ENCODE peak calls at places on chromosomes 6 and 20, in five cellular contexts. V is right cardiac atrium; O is effector memory CD4-positive, alpha-beta T cell; P is transverse colon; M is A549. J is an unnamed sample.

GRCh38 chr6:82362868-82363267 is 749 bp upstream of the TPBG start:
- DNase-seq in V (no peak), O (no peak), P (no peak), M (no peak), J (no peak)

GRCh38 chr6:25229671-25230321 is 49.4 kb upstream of the CARMIL1 start:
- DNase-seq in V (no peak), O (no peak), P (no peak), M (no peak), J (no peak)

GRCh38 chr6:122145741-122146240 is 253.7 kb upstream of the HSF2 start:
- DNase-seq in V (no peak), O (no peak), P (no peak), M (no peak), J (no peak)

GRCh38 chr20:59939052-59939878 is 840 bp downstream of the PPP1R3D start:
- DNase-seq in V (peak; percentile 72), O (no peak), P (no peak), M (no peak), J (no peak)

GRCh38 chr6:106547053-106547414 is 82.3 kb downstream of the RTN4IP1 start:
- DNase-seq in V (no peak), O (no peak), P (no peak), M (no peak), J (no peak)

GRCh38 chr6:70398783-70399730 is 14.3 kb upstream of the FAM135A start:
- DNase-seq in V (no peak), O (no peak), P (peak; percentile 73), M (peak; percentile 68), J (peak; percentile 78)

GRCh38 chr6:153425536-153425935 is 294.5 kb upstream of the RGS17 start:
- DNase-seq in V (no peak), O (no peak), P (no peak), M (no peak), J (no peak)

GRCh38 chr6:140040391-140040790 is 665.9 kb upstream of the CITED2 start:
- DNase-seq in V (no peak), O (no peak), P (no peak), M (no peak), J (no peak)

GRCh38 chr6:19759117-19759880 is 77.9 kb upstream of the ID4 start:
- DNase-seq in V (no peak), O (no peak), P (no peak), M (no peak), J (no peak)

GRCh38 chr6:11196511-11197174 is 35.8 kb downstream of the NEDD9 start:
- DNase-seq in V (no peak), O (no peak), P (no peak), M (no peak), J (no peak)

GRCh38 chr6:39228992-39229767 is at the start of gene KCNK5:
- DNase-seq in V (peak; percentile 87), O (peak; percentile 28), P (peak; percentile 90), M (peak; percentile 73), J (peak; percentile 53)

GRCh38 chr6:113306552-113307145 is 550.5 kb upstream of the MARCKS start:
- DNase-seq in V (peak; percentile 57), O (no peak), P (peak; percentile 83), M (peak; percentile 0), J (peak; percentile 64)

GRCh38 chr6:21596379-21597242 is 3.1 kb downstream of the SOX4 start:
- DNase-seq in V (peak; percentile 85), O (no peak), P (peak; percentile 40), M (peak; percentile 33), J (peak; percentile 22)

GRCh38 chr20:12207875-12208274 is 290.2 kb downstream of the BTBD3 start:
- DNase-seq in V (no peak), O (no peak), P (no peak), M (peak; percentile 6), J (no peak)

GRCh38 chr6:156612361-156612760 is 164.8 kb upstream of the ARID1B start:
- DNase-seq in V (no peak), O (no peak), P (no peak), M (no peak), J (no peak)

GRCh38 chr6:147345902-147346301 is 141.7 kb downstream of the STXBP5 start:
- DNase-seq in V (no peak), O (no peak), P (no peak), M (no peak), J (no peak)

GRCh38 chr6:48426636-48427035 is 315.6 kb upstream of the PTCHD4 start:
- DNase-seq in V (no peak), O (no peak), P (no peak), M (no peak), J (no peak)

GRCh38 chr6:71197770-71198169 is 90.8 kb upstream of the OGFRL1 start:
- DNase-seq in V (no peak), O (no peak), P (no peak), M (no peak), J (no peak)

DNA sequence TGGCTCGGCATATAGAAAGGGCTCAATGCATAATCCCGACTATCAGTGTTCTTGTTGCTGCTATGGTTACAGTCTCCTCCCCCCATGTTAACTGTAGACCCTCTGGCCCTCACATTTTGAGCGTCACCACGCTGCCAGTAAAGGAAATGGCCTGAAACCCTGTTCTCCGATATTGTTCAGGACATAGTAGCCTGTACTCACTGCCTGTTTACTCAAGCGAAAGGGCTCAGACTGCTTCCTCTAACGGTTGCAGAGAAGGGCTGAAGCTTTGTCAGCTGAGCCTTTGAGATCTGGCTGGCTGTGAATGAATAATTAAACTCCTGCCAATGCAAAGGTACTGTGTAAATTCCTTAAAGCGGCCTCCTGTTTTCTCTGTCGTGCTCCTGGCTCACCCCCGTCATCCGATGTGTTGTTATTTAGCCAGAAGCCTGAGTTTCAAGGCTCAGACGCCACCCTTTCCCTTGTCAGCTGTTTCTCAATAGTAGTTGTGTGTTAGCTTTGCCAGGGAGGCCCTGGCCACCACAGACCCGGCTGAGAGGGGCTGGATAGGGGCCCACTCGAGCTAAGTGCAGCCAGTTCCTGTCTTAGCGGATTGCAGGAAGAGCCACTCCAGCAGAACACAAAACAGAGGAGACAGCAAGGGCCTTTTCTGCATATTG is 31.2 kb upstream of the RALGAPA2 start:
- DNase-seq in V (peak; percentile 93), O (no peak), P (peak; percentile 33), M (no peak), J (peak; percentile 58)
- H3K27ac ChIP-seq in V (peak overlapping the region; percentile 97), O (no peak overlapping the region), P (peak overlapping the region; percentile 70), M (no peak overlapping the region), J (peak overlapping the region; percentile 69)

GRCh38 chr6:105326216-105326615 is 76.7 kb downstream of the PREP start:
- DNase-seq in V (no peak), O (no peak), P (peak; percentile 29), M (no peak), J (peak; percentile 79)
- H3K27ac ChIP-seq in V (no peak overlapping the region), O (no peak overlapping the region), P (peak overlapping the region; percentile 54), M (no peak overlapping the region), J (no peak overlapping the region)

GRCh38 chr6:114638346-114638745 is 295.5 kb upstream of the HS3ST5 start:
- DNase-seq in V (no peak), O (no peak), P (no peak), M (no peak), J (no peak)

DNA sequence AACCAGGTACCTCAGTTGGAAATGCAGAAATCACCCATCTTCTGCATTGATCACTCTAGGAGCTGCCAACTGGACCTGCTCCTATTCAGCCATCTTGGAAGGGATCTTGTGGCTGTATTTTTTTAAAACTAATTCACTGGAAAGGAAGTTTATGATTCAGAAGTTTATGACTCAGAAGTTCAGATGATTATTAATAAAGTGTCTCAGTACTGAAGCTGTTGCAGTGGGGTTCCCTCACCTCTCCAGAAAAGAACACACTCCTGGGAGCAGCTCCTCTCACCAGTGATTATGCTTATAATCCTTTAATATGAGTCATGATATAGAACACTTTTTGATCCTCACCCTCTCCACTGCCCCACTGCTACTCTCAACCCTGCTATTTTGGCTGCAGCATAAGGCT is 291.2 kb upstream of the HS3ST5 start:
- DNase-seq in V (no peak), O (no peak), P (no peak), M (no peak), J (no peak)
- H3K27ac ChIP-seq in V (no peak overlapping the region), O (no peak overlapping the region), P (no peak overlapping the region), M (no peak overlapping the region), J (no peak overlapping the region)

GRCh38 chr6:35377002-35377401 is 34.6 kb downstream of the PPARD start:
- DNase-seq in V (no peak), O (no peak), P (no peak), M (no peak), J (no peak)

GRCh38 chr6:35371494-35372262 is 29.3 kb downstream of the PPARD start:
- DNase-seq in V (no peak), O (no peak), P (no peak), M (no peak), J (no peak)

GRCh38 chr6:35372633-35373032 is 30.3 kb downstream of the PPARD start:
- DNase-seq in V (no peak), O (no peak), P (no peak), M (no peak), J (no peak)

GRCh38 chr6:35378281-35378680 is 35.9 kb downstream of the PPARD start:
- DNase-seq in V (no peak), O (no peak), P (no peak), M (no peak), J (no peak)

GRCh38 chr6:35376282-35376681 is 33.9 kb downstream of the PPARD start:
- DNase-seq in V (no peak), O (no peak), P (no peak), M (no peak), J (no peak)
- H3K27ac ChIP-seq in V (no peak overlapping the region), O (no peak overlapping the region), P (no peak overlapping the region), M (no peak overlapping the region), J (no peak overlapping the region)

GRCh38 chr20:62366370-62367135 is 559 bp downstream of the LAMA5 start:
- DNase-seq in V (peak; percentile 81), O (no peak), P (no peak), M (no peak), J (peak; percentile 73)

GRCh38 chr20:62365814-62366369 is 1.2 kb downstream of the LAMA5 start:
- DNase-seq in V (peak; percentile 68), O (no peak), P (peak; percentile 28), M (no peak), J (peak; percentile 67)

GRCh38 chr20:62363920-62364851 is 2.9 kb downstream of the LAMA5 start:
- DNase-seq in V (peak; percentile 81), O (no peak), P (peak; percentile 13), M (no peak), J (peak; percentile 3)

GRCh38 chr20:62362991-62363919 is 3.9 kb downstream of the LAMA5 start:
- DNase-seq in V (peak; percentile 74), O (no peak), P (peak; percentile 27), M (no peak), J (peak; percentile 8)

GRCh38 chr20:62364911-62365736 is 2.0 kb downstream of the LAMA5 start:
- DNase-seq in V (peak; percentile 86), O (no peak), P (peak; percentile 17), M (no peak), J (no peak)
- H3K27ac ChIP-seq in V (peak overlapping the region; percentile 61), O (no peak overlapping the region), P (peak overlapping the region; percentile 89), M (peak overlapping the region; percentile 97), J (peak overlapping the region; percentile 91)

DNA sequence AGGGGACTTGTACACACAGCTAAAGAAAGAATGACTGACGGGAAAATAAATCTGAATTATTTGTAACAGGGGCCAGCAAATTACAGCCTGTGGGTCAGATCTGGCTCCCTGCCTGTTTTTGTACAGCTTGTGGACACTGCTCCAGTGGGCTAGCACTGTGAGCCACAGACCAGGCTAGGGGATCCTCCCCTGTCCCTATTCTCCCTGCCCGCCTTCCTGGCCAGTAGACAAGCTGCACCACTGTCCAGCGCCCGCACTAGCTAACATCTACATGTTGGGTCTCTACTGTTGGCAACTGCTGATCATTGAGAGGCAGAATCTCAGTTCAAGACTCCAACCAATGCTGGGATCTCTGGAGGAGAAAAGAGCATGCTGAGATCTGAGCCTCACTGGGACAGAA is 10.7 kb downstream of the OSER1 start:
- DNase-seq in V (no peak), O (no peak), P (no peak), M (no peak), J (no peak)
- H3K27ac ChIP-seq in V (peak overlapping the region; percentile 13), O (no peak overlapping the region), P (no peak overlapping the region), M (no peak overlapping the region), J (no peak overlapping the region)